ENCODE peak calls at places on chromosomes 12 and 14, in seven cellular contexts. R, E, K, L, H, P and C are unnamed samples.

GRCh38 chr14:52031781-52032180 is 37.1 kb downstream of the NID2 start:
- DNase-seq in R (no peak), E (no peak), K (no peak), L (peak; percentile 76), H (no peak), P (no peak), C (no peak)

GRCh38 chr12:127909031-127909430 is 357.9 kb upstream of the TMEM132C start:
- DNase-seq in R (no peak), E (no peak), K (no peak), L (no peak), H (no peak), P (no peak), C (no peak)

GRCh38 chr12:93571854-93572711 is at the start of gene SOCS2:
- DNase-seq in R (no peak), E (no peak), K (peak; percentile 69), L (peak; percentile 44), H (no peak), P (peak; percentile 55), C (no peak)

GRCh38 chr12:113097716-113098427 is 37.7 kb downstream of the RASAL1 start:
- DNase-seq in R (peak; percentile 91), E (peak; percentile 17), K (peak; percentile 82), L (peak; percentile 45), H (no peak), P (no peak), C (peak; percentile 44)

GRCh38 chr12:130993759-130994670 is 40.3 kb downstream of the ADGRD1 start:
- DNase-seq in R (no peak), E (no peak), K (no peak), L (no peak), H (no peak), P (peak; percentile 46), C (no peak)

GRCh38 chr14:55427439-55427838 is 13.0 kb downstream of the TBPL2 start:
- DNase-seq in R (no peak), E (no peak), K (no peak), L (no peak), H (no peak), P (no peak), C (no peak)

GRCh38 chr14:34436118-34436905 is 25.7 kb downstream of the SPTSSA start:
- DNase-seq in R (no peak), E (no peak), K (no peak), L (no peak), H (no peak), P (no peak), C (no peak)

GRCh38 chr12:53053223-53054111 is 3.6 kb downstream of the TNS2 start:
- DNase-seq in R (peak; percentile 37), E (peak; percentile 79), K (peak; percentile 93), L (peak; percentile 87), H (peak; percentile 45), P (no peak), C (no peak)

GRCh38 chr12:48853228-48853688 is 1.3 kb upstream of the DDX23 start:
- DNase-seq in R (peak; percentile 71), E (peak; percentile 83), K (peak; percentile 88), L (peak; percentile 83), H (peak; percentile 84), P (peak; percentile 76), C (peak; percentile 91)

GRCh38 chr14:104395941-104396681 is 183.5 kb upstream of the C14orf180 start:
- DNase-seq in R (no peak), E (peak; percentile 5), K (peak; percentile 28), L (no peak), H (no peak), P (no peak), C (no peak)

GRCh38 chr12:52187640-52188039 is 4.2 kb downstream of the KRT80 start:
- DNase-seq in R (no peak), E (no peak), K (no peak), L (no peak), H (no peak), P (no peak), C (no peak)

GRCh38 chr12:10234562-10234961 is 21.9 kb downstream of the GABARAPL1 start:
- DNase-seq in R (no peak), E (no peak), K (no peak), L (no peak), H (no peak), P (no peak), C (no peak)

GRCh38 chr14:80213602-80214001 is 2.3 kb upstream of the DIO2 start:
- DNase-seq in R (no peak), E (peak; percentile 45), K (peak; percentile 70), L (no peak), H (no peak), P (no peak), C (no peak)

GRCh38 chr14:61620130-61620946 is 75.0 kb upstream of the HIF1A start:
- DNase-seq in R (no peak), E (no peak), K (no peak), L (no peak), H (no peak), P (no peak), C (no peak)

GRCh38 chr12:92582466-92582865 is 120.3 kb upstream of the PLEKHG7 start:
- DNase-seq in R (peak; percentile 84), E (no peak), K (no peak), L (no peak), H (no peak), P (no peak), C (no peak)

GRCh38 chr12:12684375-12685106 is 11.4 kb downstream of the GPR19 start:
- DNase-seq in R (peak; percentile 85), E (no peak), K (peak; percentile 97), L (no peak), H (no peak), P (no peak), C (no peak)